ENCODE peak calls at places on chromosomes 12 and 14, in seven cellular contexts. One of them, this sample, is unnamed.

GRCh38 chr12:121003650-121004049 is 12.6 kb downstream of the C12orf43 start:
- DNase-seq in NCI-H82: no peak
- DNase-seq in neural crest cell: no peak
- DNase-seq in COR-L47: no peak
- DNase-seq in choroid plexus epithelial cell: no peak
- DNase-seq in GM18507: no peak
- DNase-seq in AML-193: no peak
- DNase-seq in this sample: peak; percentile 40

GRCh38 chr14:72863216-72864006 is 30.5 kb downstream of the DPF3 start:
- DNase-seq in NCI-H82: no peak
- DNase-seq in neural crest cell: no peak
- DNase-seq in COR-L47: no peak
- DNase-seq in choroid plexus epithelial cell: no peak
- DNase-seq in GM18507: peak; percentile 7
- DNase-seq in AML-193: no peak
- DNase-seq in this sample: no peak

GRCh38 chr12:104699489-104700194 is 242.9 kb downstream of the CHST11 start:
- DNase-seq in NCI-H82: no peak
- DNase-seq in neural crest cell: no peak
- DNase-seq in COR-L47: no peak
- DNase-seq in choroid plexus epithelial cell: no peak
- DNase-seq in GM18507: no peak
- DNase-seq in AML-193: no peak
- DNase-seq in this sample: no peak

GRCh38 chr12:85642810-85643209 is 193.4 kb downstream of the RASSF9 start:
- DNase-seq in NCI-H82: no peak
- DNase-seq in neural crest cell: no peak
- DNase-seq in COR-L47: no peak
- DNase-seq in choroid plexus epithelial cell: peak; percentile 93
- DNase-seq in GM18507: no peak
- DNase-seq in AML-193: peak; percentile 69
- DNase-seq in this sample: peak; percentile 34

GRCh38 chr12:123129651-123130050 is 21.2 kb downstream of the PITPNM2 start:
- DNase-seq in NCI-H82: no peak
- DNase-seq in neural crest cell: no peak
- DNase-seq in COR-L47: no peak
- DNase-seq in choroid plexus epithelial cell: no peak
- DNase-seq in GM18507: no peak
- DNase-seq in AML-193: no peak
- DNase-seq in this sample: no peak

GRCh38 chr12:79681008-79681590 is 9.7 kb downstream of the PAWR start:
- DNase-seq in NCI-H82: no peak
- DNase-seq in neural crest cell: no peak
- DNase-seq in COR-L47: no peak
- DNase-seq in choroid plexus epithelial cell: peak; percentile 80
- DNase-seq in GM18507: no peak
- DNase-seq in AML-193: peak; percentile 36
- DNase-seq in this sample: no peak

GRCh38 chr14:87133073-87133815 is 859.7 kb downstream of the GALC start:
- DNase-seq in NCI-H82: no peak
- DNase-seq in neural crest cell: no peak
- DNase-seq in COR-L47: no peak
- DNase-seq in choroid plexus epithelial cell: no peak
- DNase-seq in GM18507: no peak
- DNase-seq in AML-193: no peak
- DNase-seq in this sample: no peak

GRCh38 chr12:99153283-99153682 is 494.3 kb upstream of the GARIN6 start:
- DNase-seq in NCI-H82: no peak
- DNase-seq in neural crest cell: no peak
- DNase-seq in COR-L47: no peak
- DNase-seq in choroid plexus epithelial cell: no peak
- DNase-seq in GM18507: no peak
- DNase-seq in AML-193: no peak
- DNase-seq in this sample: no peak

GRCh38 chr14:78701246-78701645 is 531.1 kb downstream of the NRXN3 start:
- DNase-seq in NCI-H82: no peak
- DNase-seq in neural crest cell: no peak
- DNase-seq in COR-L47: no peak
- DNase-seq in choroid plexus epithelial cell: peak; percentile 23
- DNase-seq in GM18507: no peak
- DNase-seq in AML-193: no peak
- DNase-seq in this sample: no peak

GRCh38 chr12:109982211-109982610 is 14.0 kb downstream of the GIT2 start:
- DNase-seq in NCI-H82: no peak
- DNase-seq in neural crest cell: no peak
- DNase-seq in COR-L47: no peak
- DNase-seq in choroid plexus epithelial cell: peak; percentile 52
- DNase-seq in GM18507: no peak
- DNase-seq in AML-193: no peak
- DNase-seq in this sample: no peak

GRCh38 chr12:15688202-15688736 is 100.9 kb downstream of the EPS8 start:
- DNase-seq in NCI-H82: peak; percentile 91
- DNase-seq in neural crest cell: peak; percentile 44
- DNase-seq in COR-L47: no peak
- DNase-seq in choroid plexus epithelial cell: peak; percentile 87
- DNase-seq in GM18507: no peak
- DNase-seq in AML-193: peak; percentile 79
- DNase-seq in this sample: no peak

GRCh38 chr12:51401486-51401885 is 10.3 kb upstream of the GALNT6 start:
- DNase-seq in NCI-H82: no peak
- DNase-seq in neural crest cell: no peak
- DNase-seq in COR-L47: no peak
- DNase-seq in choroid plexus epithelial cell: no peak
- DNase-seq in GM18507: no peak
- DNase-seq in AML-193: no peak
- DNase-seq in this sample: no peak

GRCh38 chr12:76144253-76144564 is 59.7 kb upstream of the NAP1L1 start:
- DNase-seq in NCI-H82: peak; percentile 13
- DNase-seq in neural crest cell: no peak
- DNase-seq in COR-L47: peak; percentile 49
- DNase-seq in choroid plexus epithelial cell: peak; percentile 80
- DNase-seq in GM18507: no peak
- DNase-seq in AML-193: no peak
- DNase-seq in this sample: no peak

GRCh38 chr12:57626111-57626928 is 6.7 kb downstream of the B4GALNT1 start:
- DNase-seq in NCI-H82: no peak
- DNase-seq in neural crest cell: no peak
- DNase-seq in COR-L47: no peak
- DNase-seq in choroid plexus epithelial cell: no peak
- DNase-seq in GM18507: no peak
- DNase-seq in AML-193: no peak
- DNase-seq in this sample: no peak

GRCh38 chr14:91231446-91231845 is 13.1 kb downstream of the GPR68 start:
- DNase-seq in NCI-H82: peak; percentile 95
- DNase-seq in neural crest cell: no peak
- DNase-seq in COR-L47: no peak
- DNase-seq in choroid plexus epithelial cell: no peak
- DNase-seq in GM18507: no peak
- DNase-seq in AML-193: no peak
- DNase-seq in this sample: no peak

GRCh38 chr14:50085570-50086315 is 30.6 kb downstream of the VCPKMT start:
- DNase-seq in NCI-H82: no peak
- DNase-seq in neural crest cell: no peak
- DNase-seq in COR-L47: no peak
- DNase-seq in choroid plexus epithelial cell: peak; percentile 38
- DNase-seq in GM18507: no peak
- DNase-seq in AML-193: no peak
- DNase-seq in this sample: no peak

GRCh38 chr12:63826002-63826585 is 18.4 kb upstream of the SRGAP1 start:
- DNase-seq in NCI-H82: peak; percentile 70
- DNase-seq in neural crest cell: no peak
- DNase-seq in COR-L47: peak; percentile 22
- DNase-seq in choroid plexus epithelial cell: peak; percentile 89
- DNase-seq in GM18507: peak; percentile 25
- DNase-seq in AML-193: peak; percentile 57
- DNase-seq in this sample: peak; percentile 76

GRCh38 chr14:104223101-104223809 is 84.9 kb downstream of the KIF26A start:
- DNase-seq in NCI-H82: peak; percentile 98
- DNase-seq in neural crest cell: no peak
- DNase-seq in COR-L47: peak; percentile 57
- DNase-seq in choroid plexus epithelial cell: peak; percentile 50
- DNase-seq in GM18507: no peak
- DNase-seq in AML-193: no peak
- DNase-seq in this sample: no peak

GRCh38 chr12:45131506-45131905 is 80.6 kb upstream of the DBX2 start:
- DNase-seq in NCI-H82: no peak
- DNase-seq in neural crest cell: no peak
- DNase-seq in COR-L47: no peak
- DNase-seq in choroid plexus epithelial cell: no peak
- DNase-seq in GM18507: no peak
- DNase-seq in AML-193: no peak
- DNase-seq in this sample: no peak

GRCh38 chr14:83470466-83470865 is 1936.8 kb upstream of the SEL1L start:
- DNase-seq in NCI-H82: no peak
- DNase-seq in neural crest cell: no peak
- DNase-seq in COR-L47: no peak
- DNase-seq in choroid plexus epithelial cell: no peak
- DNase-seq in GM18507: no peak
- DNase-seq in AML-193: peak; percentile 37
- DNase-seq in this sample: no peak

GRCh38 chr12:1912580-1913376 is 5.7 kb downstream of the CACNA2D4 start:
- DNase-seq in NCI-H82: no peak
- DNase-seq in neural crest cell: no peak
- DNase-seq in COR-L47: no peak
- DNase-seq in choroid plexus epithelial cell: no peak
- DNase-seq in GM18507: no peak
- DNase-seq in AML-193: no peak
- DNase-seq in this sample: peak; percentile 5

GRCh38 chr12:10392394-10392930 is 2.6 kb upstream of the KLRK1 start:
- DNase-seq in NCI-H82: no peak
- DNase-seq in neural crest cell: no peak
- DNase-seq in COR-L47: no peak
- DNase-seq in choroid plexus epithelial cell: peak; percentile 100
- DNase-seq in GM18507: peak; percentile 18
- DNase-seq in AML-193: peak; percentile 98
- DNase-seq in this sample: no peak

GRCh38 chr14:82905762-82906161 is 1372.1 kb upstream of the SEL1L start:
- DNase-seq in NCI-H82: no peak
- DNase-seq in neural crest cell: no peak
- DNase-seq in COR-L47: no peak
- DNase-seq in choroid plexus epithelial cell: no peak
- DNase-seq in GM18507: no peak
- DNase-seq in AML-193: no peak
- DNase-seq in this sample: no peak

GRCh38 chr12:75944097-75944904 is 87.3 kb downstream of the PHLDA1 start:
- DNase-seq in NCI-H82: no peak
- DNase-seq in neural crest cell: no peak
- DNase-seq in COR-L47: no peak
- DNase-seq in choroid plexus epithelial cell: peak; percentile 91
- DNase-seq in GM18507: no peak
- DNase-seq in AML-193: peak; percentile 69
- DNase-seq in this sample: no peak

GRCh38 chr12:24919346-24920001 is 29.4 kb downstream of the BCAT1 start:
- DNase-seq in NCI-H82: peak; percentile 92
- DNase-seq in neural crest cell: no peak
- DNase-seq in COR-L47: no peak
- DNase-seq in choroid plexus epithelial cell: no peak
- DNase-seq in GM18507: no peak
- DNase-seq in AML-193: no peak
- DNase-seq in this sample: no peak

This sample was measured in HuH-7.